ENCODE peak calls at places on chromosomes 4 and X, in six cellular contexts. S is fibroblast of lung; G is WTC11; Y is A549; X is activated naive CD8-positive, alpha-beta T cell treated with anti-CD3 and anti-CD28 coated beads, Interleukin-2, amount 50 U/mL, for 24 hours; B is left ventricle myocardium inferior. A is an unnamed sample.

GRCh38 chrX:3712080-3712869 is 1.2 kb downstream of the PRKX start:
- DNase-seq in B (no peak), Y (no peak), G (no peak), X (no peak), S (peak; percentile 45), A (no peak)

GRCh38 chrX:103918584-103919335 is 43.7 kb upstream of the TMSB15B start:
- DNase-seq in X (peak; percentile 64), G (peak; percentile 64), Y (peak; percentile 58), B (peak; percentile 56), S (peak; percentile 47), A (peak; percentile 67)

GRCh38 chr4:145820407-145820806 is 118.2 kb downstream of the ZNF827 start:
- DNase-seq in G (no peak), Y (no peak), S (no peak), X (no peak), B (no peak), A (no peak)

GRCh38 chrX:81263067-81263466 is 61.2 kb downstream of the SH3BGRL start:
- DNase-seq in X (no peak), G (no peak), S (no peak), B (no peak), Y (no peak), A (no peak)

GRCh38 chr4:22881416-22881815 is 188.7 kb downstream of the GBA3 start:
- DNase-seq in Y (no peak), S (no peak), B (no peak), X (no peak), G (no peak), A (no peak)

GRCh38 chrX:362937-363620 is 23.6 kb downstream of the PPP2R3B start:
- DNase-seq in B (no peak), G (no peak), Y (no peak), S (no peak), X (no peak), A (no peak)

GRCh38 chr4:81923140-81923539 is 450.7 kb downstream of the HNRNPD start:
- DNase-seq in B (no peak), G (no peak), Y (no peak), X (peak; percentile 12), S (no peak), A (no peak)

GRCh38 chrX:23803931-23804381 is 21.0 kb downstream of the SAT1 start:
- DNase-seq in S (peak; percentile 76), X (no peak), G (no peak), Y (peak; percentile 70), B (peak; percentile 23), A (peak; percentile 40)

GRCh38 chrX:39574178-39574577 is 523.6 kb downstream of the BCOR start:
- DNase-seq in X (no peak), S (no peak), Y (no peak), G (no peak), B (no peak), A (no peak)

GRCh38 chrX:77451041-77451440 is 3.9 kb downstream of the FGF16 start:
- DNase-seq in Y (no peak), G (no peak), S (peak; percentile 48), X (no peak), B (no peak), A (no peak)

GRCh38 chr4:184053476-184053875 is 148.4 kb downstream of the STOX2 start:
- DNase-seq in X (no peak), S (no peak), B (no peak), Y (no peak), G (no peak), A (no peak)

GRCh38 chrX:20038966-20039365 is 48.1 kb upstream of the BCLAF3 start:
- DNase-seq in B (no peak), G (no peak), S (no peak), Y (no peak), X (no peak), A (no peak)

GRCh38 chr4:20356565-20356964 is 104.9 kb downstream of the SLIT2 start:
- DNase-seq in X (no peak), Y (no peak), G (no peak), S (peak; percentile 23), B (no peak), A (no peak)

GRCh38 chr4:108035691-108036090 is 46.0 kb downstream of the HADH start:
- DNase-seq in B (no peak), G (no peak), X (peak; percentile 55), Y (no peak), S (no peak), A (no peak)

GRCh38 chr4:174318829-174319764 is 35.4 kb downstream of the CEP44 start:
- DNase-seq in X (no peak), S (peak; percentile 69), B (no peak), G (no peak), Y (no peak), A (no peak)

GRCh38 chr4:110032603-110033002 is 119.9 kb downstream of the EGF start:
- DNase-seq in G (no peak), X (no peak), S (no peak), Y (no peak), B (no peak), A (no peak)

GRCh38 chr4:24105183-24106039 is 215.6 kb upstream of the PPARGC1A start:
- DNase-seq in S (peak; percentile 99), X (no peak), B (no peak), Y (peak; percentile 1), G (no peak), A (peak; percentile 54)

GRCh38 chr4:184782731-184783472 is 42.9 kb downstream of the ACSL1 start:
- DNase-seq in G (no peak), B (no peak), S (no peak), X (no peak), Y (no peak), A (no peak)

GRCh38 chr4:184111433-184111832 is 106.2 kb downstream of the ENPP6 start:
- DNase-seq in B (no peak), Y (no peak), G (no peak), X (no peak), S (no peak), A (no peak)

GRCh38 chr4:143336828-143337599 is at the start of gene GAB1:
- DNase-seq in X (peak; percentile 59), G (peak; percentile 76), S (peak; percentile 85), Y (peak; percentile 13), B (peak; percentile 81), A (peak; percentile 33)

GRCh38 chr4:4853371-4853823 is 6.1 kb upstream of the MSX1 start:
- DNase-seq in S (no peak), B (no peak), G (peak; percentile 13), Y (no peak), X (no peak), A (no peak)

GRCh38 chrX:131746491-131746968 is 202.7 kb downstream of the OR13H1 start:
- DNase-seq in S (no peak), X (no peak), G (no peak), B (no peak), Y (peak; percentile 47), A (no peak)

A was measured in hepatic stellate cell.